ENCODE peak calls at places on chromosomes 3 and 15, in six cellular contexts. One of them, this sample, is unnamed. For H3K4me1, H3K9me3 and H3K27me3, the result is how much of the 10 kb centered on the place peaks cover.

GRCh38 chr15:29815000-29815704 is 7.1 kb downstream of the TJP1 start:
- DNase-seq in iPS DF 6.9: no peak
- DNase-seq in sigmoid colon: no peak
- DNase-seq in mesenchymal stem cell: peak
- DNase-seq in HCT116: no peak
- DNase-seq in adipocyte: peak
- DNase-seq in this sample: peak

GRCh38 chr3:51384145-51384729 is 854 bp upstream of the MANF start:
- DNase-seq in iPS DF 6.9: no peak
- DNase-seq in sigmoid colon: peak
- DNase-seq in mesenchymal stem cell: no peak
- DNase-seq in HCT116: no peak
- DNase-seq in adipocyte: peak
- DNase-seq in this sample: peak

GRCh38 chr3:120636790-120637401 is 40.8 kb downstream of the NDUFB4 start:
- DNase-seq in iPS DF 6.9: no peak
- DNase-seq in sigmoid colon: no peak
- DNase-seq in mesenchymal stem cell: no peak
- DNase-seq in HCT116: no peak
- DNase-seq in adipocyte: no peak
- DNase-seq in this sample: no peak

GRCh38 chr15:71530116-71530515 is 280.2 kb upstream of the NR2E3 start:
- DNase-seq in iPS DF 6.9: no peak
- DNase-seq in sigmoid colon: no peak
- DNase-seq in mesenchymal stem cell: no peak
- DNase-seq in HCT116: no peak
- DNase-seq in adipocyte: no peak
- DNase-seq in this sample: no peak

GRCh38 chr3:40116478-40117162 is 192.9 kb upstream of the EIF1B start:
- DNase-seq in iPS DF 6.9: no peak
- DNase-seq in sigmoid colon: no peak
- DNase-seq in mesenchymal stem cell: no peak
- DNase-seq in HCT116: no peak
- DNase-seq in adipocyte: peak
- DNase-seq in this sample: no peak

GRCh38 chr15:26773917-26774316 is 1.1 kb upstream of the GABRB3 start:
- DNase-seq in iPS DF 6.9: no peak
- DNase-seq in sigmoid colon: no peak
- DNase-seq in mesenchymal stem cell: no peak
- DNase-seq in HCT116: no peak
- DNase-seq in adipocyte: no peak
- DNase-seq in this sample: peak

GRCh38 chr3:119700269-119700919 is 2.4 kb upstream of the CFAP91 start:
- DNase-seq in iPS DF 6.9: no peak
- DNase-seq in sigmoid colon: no peak
- DNase-seq in mesenchymal stem cell: peak
- DNase-seq in HCT116: no peak
- DNase-seq in adipocyte: no peak
- DNase-seq in this sample: no peak

GRCh38 chr3:175598740-175599139 is 739.6 kb downstream of the NAALADL2 start:
- DNase-seq in iPS DF 6.9: no peak
- DNase-seq in sigmoid colon: no peak
- DNase-seq in mesenchymal stem cell: no peak
- DNase-seq in HCT116: no peak
- DNase-seq in adipocyte: no peak
- DNase-seq in this sample: no peak

GRCh38 chr15:44788748-44789147 is 52.4 kb downstream of the TRIM69 start:
- DNase-seq in iPS DF 6.9: no peak
- DNase-seq in sigmoid colon: no peak
- DNase-seq in mesenchymal stem cell: no peak
- DNase-seq in HCT116: no peak
- DNase-seq in adipocyte: no peak
- DNase-seq in this sample: no peak

GRCh38 chr3:120284702-120285507 is at the start of gene GPR156:
- DNase-seq in iPS DF 6.9: no peak
- DNase-seq in sigmoid colon: no peak
- DNase-seq in mesenchymal stem cell: peak
- DNase-seq in HCT116: no peak
- DNase-seq in adipocyte: peak
- DNase-seq in this sample: peak

GRCh38 chr15:77830041-77830440 is 197.3 kb upstream of the LINGO1 start:
- DNase-seq in iPS DF 6.9: no peak
- DNase-seq in sigmoid colon: no peak
- DNase-seq in mesenchymal stem cell: peak
- DNase-seq in HCT116: peak
- DNase-seq in adipocyte: peak
- DNase-seq in this sample: no peak

GRCh38 chr3:194672876-194673275 is 885 bp upstream of the LSG1 start:
- DNase-seq in iPS DF 6.9: no peak
- DNase-seq in sigmoid colon: no peak
- DNase-seq in mesenchymal stem cell: no peak
- DNase-seq in HCT116: no peak
- DNase-seq in adipocyte: no peak
- DNase-seq in this sample: no peak

GRCh38 chr3:156601497-156601896 is 46.6 kb upstream of the SSR3 start:
- DNase-seq in iPS DF 6.9: no peak
- DNase-seq in sigmoid colon: no peak
- DNase-seq in mesenchymal stem cell: peak
- DNase-seq in HCT116: no peak
- DNase-seq in adipocyte: no peak
- DNase-seq in this sample: no peak

GRCh38 chr3:11651900-11652299 is 8.2 kb upstream of the VGLL4 start:
- DNase-seq in iPS DF 6.9: no peak
- DNase-seq in sigmoid colon: no peak
- DNase-seq in mesenchymal stem cell: peak
- DNase-seq in HCT116: peak
- DNase-seq in adipocyte: peak
- DNase-seq in this sample: no peak

GRCh38 chr3:120021523-120021922 is 72.7 kb downstream of the GSK3B start:
- DNase-seq in iPS DF 6.9: no peak
- DNase-seq in sigmoid colon: no peak
- DNase-seq in mesenchymal stem cell: no peak
- DNase-seq in HCT116: no peak
- DNase-seq in adipocyte: peak
- DNase-seq in this sample: no peak

GRCh38 chr3:47323431-47324277 is 40.9 kb downstream of the KLHL18 start:
- DNase-seq in iPS DF 6.9: no peak
- DNase-seq in sigmoid colon: no peak
- DNase-seq in mesenchymal stem cell: no peak
- DNase-seq in HCT116: peak
- DNase-seq in adipocyte: peak
- DNase-seq in this sample: no peak

GRCh38 chr3:133914839-133915600 is 19.3 kb upstream of the RAB6B start:
- DNase-seq in iPS DF 6.9: no peak
- DNase-seq in sigmoid colon: no peak
- DNase-seq in mesenchymal stem cell: no peak
- DNase-seq in HCT116: no peak
- DNase-seq in adipocyte: no peak
- DNase-seq in this sample: no peak

GRCh38 chr15:82587805-82588204 is 47.5 kb upstream of the RPS17 start:
- DNase-seq in iPS DF 6.9: no peak
- DNase-seq in sigmoid colon: no peak
- DNase-seq in mesenchymal stem cell: no peak
- DNase-seq in HCT116: no peak
- DNase-seq in adipocyte: no peak
- DNase-seq in this sample: no peak

GRCh38 chr15:40330368-40330836 is 6.9 kb downstream of the INAFM2 start:
- DNase-seq in iPS DF 6.9: no peak
- DNase-seq in sigmoid colon: peak
- DNase-seq in mesenchymal stem cell: peak
- DNase-seq in HCT116: no peak
- DNase-seq in adipocyte: no peak
- DNase-seq in this sample: no peak

GRCh38 chr3:48623851-48624547 is 2.4 kb upstream of the TMEM89 start:
- DNase-seq in iPS DF 6.9: no peak
- DNase-seq in sigmoid colon: no peak
- DNase-seq in mesenchymal stem cell: no peak
- DNase-seq in HCT116: no peak
- DNase-seq in adipocyte: no peak
- DNase-seq in this sample: no peak

GRCh38 chr15:39886418-39886817 is 33.6 kb downstream of the GPR176 start:
- DNase-seq in iPS DF 6.9: no peak
- DNase-seq in sigmoid colon: no peak
- DNase-seq in mesenchymal stem cell: no peak
- DNase-seq in HCT116: no peak
- DNase-seq in adipocyte: no peak
- DNase-seq in this sample: no peak

GRCh38 chr15:52483712-52484111 is 45.0 kb downstream of the MYO5A start:
- DNase-seq in iPS DF 6.9: no peak
- DNase-seq in sigmoid colon: no peak
- DNase-seq in mesenchymal stem cell: peak
- DNase-seq in HCT116: no peak
- DNase-seq in adipocyte: peak
- DNase-seq in this sample: no peak

GRCh38 chr3:52117537-52117936 is 36.7 kb downstream of the POC1A start:
- DNase-seq in iPS DF 6.9: no peak
- DNase-seq in sigmoid colon: no peak
- DNase-seq in mesenchymal stem cell: no peak
- DNase-seq in HCT116: no peak
- DNase-seq in adipocyte: no peak
- DNase-seq in this sample: no peak

GRCh38 chr15:98518823-98519561 is 129.3 kb upstream of the IGF1R start:
- DNase-seq in iPS DF 6.9: peak
- DNase-seq in sigmoid colon: peak
- DNase-seq in mesenchymal stem cell: peak
- DNase-seq in HCT116: peak
- DNase-seq in adipocyte: peak
- DNase-seq in this sample: peak

GRCh38 chr3:12679468-12679867 is 15.6 kb upstream of the RAF1 start:
- DNase-seq in iPS DF 6.9: no peak
- DNase-seq in sigmoid colon: no peak
- DNase-seq in mesenchymal stem cell: peak
- DNase-seq in HCT116: no peak
- DNase-seq in adipocyte: peak
- DNase-seq in this sample: no peak

GRCh38 chr3:84974347-84974746 is 15.6 kb downstream of the CADM2 start:
- DNase-seq in iPS DF 6.9: no peak
- DNase-seq in sigmoid colon: no peak
- DNase-seq in mesenchymal stem cell: no peak
- DNase-seq in HCT116: no peak
- DNase-seq in adipocyte: no peak
- DNase-seq in this sample: no peak
- H3K4me1 ChIP-seq in iPS DF 6.9: under half
- H3K4me1 ChIP-seq in sigmoid colon: under half
- H3K4me1 ChIP-seq in mesenchymal stem cell: under half
- H3K4me1 ChIP-seq in HCT116: under half
- H3K4me1 ChIP-seq in adipocyte: under half
- H3K4me1 ChIP-seq in this sample: under half

GRCh38 chr15:79874242-79874641 is 22.6 kb downstream of the MTHFS start:
- DNase-seq in iPS DF 6.9: no peak
- DNase-seq in sigmoid colon: no peak
- DNase-seq in mesenchymal stem cell: no peak
- DNase-seq in HCT116: peak
- DNase-seq in adipocyte: no peak
- DNase-seq in this sample: peak

GRCh38 chr15:79872358-79873017 is 24.3 kb downstream of the MTHFS start:
- DNase-seq in iPS DF 6.9: no peak
- DNase-seq in sigmoid colon: no peak
- DNase-seq in mesenchymal stem cell: peak
- DNase-seq in HCT116: no peak
- DNase-seq in adipocyte: no peak
- DNase-seq in this sample: no peak

GRCh38 chr15:79878078-79878705 is 18.6 kb downstream of the MTHFS start:
- DNase-seq in iPS DF 6.9: no peak
- DNase-seq in sigmoid colon: no peak
- DNase-seq in mesenchymal stem cell: no peak
- DNase-seq in HCT116: peak
- DNase-seq in adipocyte: no peak
- DNase-seq in this sample: no peak

DNA sequence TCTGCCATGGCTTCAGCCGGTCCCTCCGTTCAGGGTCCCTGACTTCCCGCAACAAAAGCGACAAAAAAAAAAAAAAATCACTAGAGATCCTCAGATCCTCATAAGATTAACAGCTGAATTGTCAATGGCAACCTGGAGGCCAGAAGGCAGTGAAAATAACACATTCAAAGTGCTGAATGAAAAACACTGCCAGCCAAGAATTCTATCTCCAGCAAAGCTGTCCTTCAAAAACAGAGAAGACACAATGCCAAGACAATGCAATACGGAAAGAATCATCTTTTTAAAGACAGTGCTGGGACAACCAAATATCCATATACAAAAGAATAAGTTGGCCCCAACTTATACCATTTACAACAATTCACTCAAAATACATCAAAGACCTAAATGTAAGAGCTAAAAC is 21.6 kb downstream of the MTHFS start:
- DNase-seq in iPS DF 6.9: no peak
- DNase-seq in sigmoid colon: no peak
- DNase-seq in mesenchymal stem cell: no peak
- DNase-seq in HCT116: no peak
- DNase-seq in adipocyte: no peak
- DNase-seq in this sample: no peak
- H3K9me3 ChIP-seq in iPS DF 6.9: under half
- H3K9me3 ChIP-seq in sigmoid colon: under half
- H3K9me3 ChIP-seq in mesenchymal stem cell: under half
- H3K9me3 ChIP-seq in HCT116: under half
- H3K9me3 ChIP-seq in adipocyte: under half
- H3K9me3 ChIP-seq in this sample: under half

GRCh38 chr3:14552041-14552648 is 12.0 kb upstream of the GRIP2 start:
- DNase-seq in iPS DF 6.9: no peak
- DNase-seq in sigmoid colon: peak
- DNase-seq in mesenchymal stem cell: no peak
- DNase-seq in HCT116: no peak
- DNase-seq in adipocyte: no peak
- DNase-seq in this sample: no peak
- H3K27me3 ChIP-seq in iPS DF 6.9: under half
- H3K27me3 ChIP-seq in sigmoid colon: under half
- H3K27me3 ChIP-seq in mesenchymal stem cell: half or more
- H3K27me3 ChIP-seq in HCT116: under half
- H3K27me3 ChIP-seq in adipocyte: half or more
- H3K27me3 ChIP-seq in this sample: under half

GRCh38 chr3:159892171-159892791 is 96.4 kb upstream of the IL12A start:
- DNase-seq in iPS DF 6.9: no peak
- DNase-seq in sigmoid colon: no peak
- DNase-seq in mesenchymal stem cell: no peak
- DNase-seq in HCT116: no peak
- DNase-seq in adipocyte: no peak
- DNase-seq in this sample: no peak
- H3K4me1 ChIP-seq in iPS DF 6.9: under half
- H3K4me1 ChIP-seq in sigmoid colon: half or more
- H3K4me1 ChIP-seq in mesenchymal stem cell: under half
- H3K4me1 ChIP-seq in HCT116: under half
- H3K4me1 ChIP-seq in adipocyte: half or more
- H3K4me1 ChIP-seq in this sample: under half

GRCh38 chr15:25242957-25243799 is 195.6 kb downstream of the UBE3A start:
- DNase-seq in iPS DF 6.9: no peak
- DNase-seq in sigmoid colon: peak
- DNase-seq in mesenchymal stem cell: no peak
- DNase-seq in HCT116: no peak
- DNase-seq in adipocyte: no peak
- DNase-seq in this sample: no peak
- H3K9me3 ChIP-seq in iPS DF 6.9: under half
- H3K9me3 ChIP-seq in sigmoid colon: under half
- H3K9me3 ChIP-seq in mesenchymal stem cell: under half
- H3K9me3 ChIP-seq in HCT116: under half
- H3K9me3 ChIP-seq in adipocyte: under half
- H3K9me3 ChIP-seq in this sample: under half

GRCh38 chr15:76341366-76342045 is 4.9 kb downstream of the ISL2 start:
- DNase-seq in iPS DF 6.9: no peak
- DNase-seq in sigmoid colon: no peak
- DNase-seq in mesenchymal stem cell: no peak
- DNase-seq in HCT116: no peak
- DNase-seq in adipocyte: peak
- DNase-seq in this sample: no peak
- H3K27me3 ChIP-seq in iPS DF 6.9: half or more
- H3K27me3 ChIP-seq in sigmoid colon: half or more
- H3K27me3 ChIP-seq in mesenchymal stem cell: half or more
- H3K27me3 ChIP-seq in HCT116: under half
- H3K27me3 ChIP-seq in adipocyte: half or more
- H3K27me3 ChIP-seq in this sample: under half

GRCh38 chr15:55268054-55268695 is 21.4 kb downstream of the RAB27A start:
- DNase-seq in iPS DF 6.9: no peak
- DNase-seq in sigmoid colon: no peak
- DNase-seq in mesenchymal stem cell: no peak
- DNase-seq in HCT116: no peak
- DNase-seq in adipocyte: no peak
- DNase-seq in this sample: no peak
- H3K4me1 ChIP-seq in iPS DF 6.9: under half
- H3K4me1 ChIP-seq in sigmoid colon: under half
- H3K4me1 ChIP-seq in mesenchymal stem cell: under half
- H3K4me1 ChIP-seq in HCT116: under half
- H3K4me1 ChIP-seq in adipocyte: under half
- H3K4me1 ChIP-seq in this sample: under half

This sample was measured in HAP-1.